ENCODE peak calls at places on chromosomes 16 and 17, in ten cellular contexts. One of them, this sample, is unnamed.
A peak's percentile ranks its signal among the peaks of the same experiment; 100 is the strongest.

GRCh38 chr17:60165223-60165622 is 15.4 kb downstream of the CA4 start:
- DNase-seq in fibroblast of the aortic adventitia: no peak
- DNase-seq in ACHN: no peak
- DNase-seq in CD4-positive, CD25-positive, alpha-beta regulatory T cell: no peak
- DNase-seq in T-helper 1 cell: no peak
- DNase-seq in H9: no peak
- DNase-seq in nephron progenitor cell: no peak
- DNase-seq in central memory CD4-positive, alpha-beta T cell: no peak
- DNase-seq in SHP77: no peak
- DNase-seq in activated T-cell treated with anti-CD3 and anti-CD28 coated beads, Interleukin-2, amount 50 U/mL, for 72 hours: no peak
- DNase-seq in this sample: no peak

GRCh38 chr16:58086381-58087208 is 42.6 kb downstream of the CFAP20 start:
- DNase-seq in fibroblast of the aortic adventitia: no peak
- DNase-seq in ACHN: no peak
- DNase-seq in CD4-positive, CD25-positive, alpha-beta regulatory T cell: no peak
- DNase-seq in T-helper 1 cell: no peak
- DNase-seq in H9: no peak
- DNase-seq in nephron progenitor cell: no peak
- DNase-seq in central memory CD4-positive, alpha-beta T cell: no peak
- DNase-seq in SHP77: peak; percentile 34
- DNase-seq in activated T-cell treated with anti-CD3 and anti-CD28 coated beads, Interleukin-2, amount 50 U/mL, for 72 hours: no peak
- DNase-seq in this sample: peak; percentile 75

GRCh38 chr16:3009568-3010390 is 2.9 kb upstream of the CLDN9 start:
- DNase-seq in fibroblast of the aortic adventitia: no peak
- DNase-seq in ACHN: no peak
- DNase-seq in CD4-positive, CD25-positive, alpha-beta regulatory T cell: no peak
- DNase-seq in T-helper 1 cell: no peak
- DNase-seq in H9: peak; percentile 97
- DNase-seq in nephron progenitor cell: peak; percentile 65
- DNase-seq in central memory CD4-positive, alpha-beta T cell: no peak
- DNase-seq in SHP77: no peak
- DNase-seq in activated T-cell treated with anti-CD3 and anti-CD28 coated beads, Interleukin-2, amount 50 U/mL, for 72 hours: no peak
- DNase-seq in this sample: no peak

GRCh38 chr16:52963471-52963870 is 89.2 kb downstream of the CHD9NB start:
- DNase-seq in fibroblast of the aortic adventitia: no peak
- DNase-seq in ACHN: no peak
- DNase-seq in CD4-positive, CD25-positive, alpha-beta regulatory T cell: no peak
- DNase-seq in T-helper 1 cell: no peak
- DNase-seq in H9: no peak
- DNase-seq in nephron progenitor cell: no peak
- DNase-seq in central memory CD4-positive, alpha-beta T cell: no peak
- DNase-seq in SHP77: no peak
- DNase-seq in activated T-cell treated with anti-CD3 and anti-CD28 coated beads, Interleukin-2, amount 50 U/mL, for 72 hours: no peak
- DNase-seq in this sample: no peak

GRCh38 chr17:6712058-6712853 is 913 bp downstream of the SLC13A5 start:
- DNase-seq in fibroblast of the aortic adventitia: peak; percentile 19
- DNase-seq in ACHN: no peak
- DNase-seq in CD4-positive, CD25-positive, alpha-beta regulatory T cell: no peak
- DNase-seq in T-helper 1 cell: no peak
- DNase-seq in H9: peak; percentile 89
- DNase-seq in nephron progenitor cell: peak; percentile 44
- DNase-seq in central memory CD4-positive, alpha-beta T cell: no peak
- DNase-seq in SHP77: no peak
- DNase-seq in activated T-cell treated with anti-CD3 and anti-CD28 coated beads, Interleukin-2, amount 50 U/mL, for 72 hours: no peak
- DNase-seq in this sample: no peak

GRCh38 chr17:21352981-21353265 is 23.2 kb upstream of the KCNJ12 start:
- DNase-seq in fibroblast of the aortic adventitia: no peak
- DNase-seq in ACHN: no peak
- DNase-seq in CD4-positive, CD25-positive, alpha-beta regulatory T cell: no peak
- DNase-seq in T-helper 1 cell: no peak
- DNase-seq in H9: no peak
- DNase-seq in nephron progenitor cell: no peak
- DNase-seq in central memory CD4-positive, alpha-beta T cell: no peak
- DNase-seq in SHP77: no peak
- DNase-seq in activated T-cell treated with anti-CD3 and anti-CD28 coated beads, Interleukin-2, amount 50 U/mL, for 72 hours: no peak
- DNase-seq in this sample: no peak

GRCh38 chr16:15837761-15838160 is 19.1 kb downstream of the MYH11 start:
- DNase-seq in fibroblast of the aortic adventitia: no peak
- DNase-seq in ACHN: no peak
- DNase-seq in CD4-positive, CD25-positive, alpha-beta regulatory T cell: no peak
- DNase-seq in T-helper 1 cell: no peak
- DNase-seq in H9: no peak
- DNase-seq in nephron progenitor cell: no peak
- DNase-seq in central memory CD4-positive, alpha-beta T cell: no peak
- DNase-seq in SHP77: no peak
- DNase-seq in activated T-cell treated with anti-CD3 and anti-CD28 coated beads, Interleukin-2, amount 50 U/mL, for 72 hours: no peak
- DNase-seq in this sample: no peak

GRCh38 chr16:555528-556478 is 4.4 kb upstream of the PRR35 start:
- DNase-seq in fibroblast of the aortic adventitia: no peak
- DNase-seq in ACHN: peak; percentile 15
- DNase-seq in CD4-positive, CD25-positive, alpha-beta regulatory T cell: no peak
- DNase-seq in T-helper 1 cell: no peak
- DNase-seq in H9: no peak
- DNase-seq in nephron progenitor cell: peak; percentile 35
- DNase-seq in central memory CD4-positive, alpha-beta T cell: no peak
- DNase-seq in SHP77: no peak
- DNase-seq in activated T-cell treated with anti-CD3 and anti-CD28 coated beads, Interleukin-2, amount 50 U/mL, for 72 hours: no peak
- DNase-seq in this sample: no peak

GRCh38 chr16:30748634-30749445 is 615 bp downstream of the PHKG2 start:
- DNase-seq in fibroblast of the aortic adventitia: peak; percentile 24
- DNase-seq in ACHN: peak; percentile 59
- DNase-seq in CD4-positive, CD25-positive, alpha-beta regulatory T cell: peak; percentile 32
- DNase-seq in T-helper 1 cell: no peak
- DNase-seq in H9: peak; percentile 57
- DNase-seq in nephron progenitor cell: peak; percentile 61
- DNase-seq in central memory CD4-positive, alpha-beta T cell: no peak
- DNase-seq in SHP77: no peak
- DNase-seq in activated T-cell treated with anti-CD3 and anti-CD28 coated beads, Interleukin-2, amount 50 U/mL, for 72 hours: peak; percentile 49
- DNase-seq in this sample: no peak

GRCh38 chr17:9646556-9646905 is 1.2 kb downstream of the USP43 start:
- DNase-seq in fibroblast of the aortic adventitia: no peak
- DNase-seq in ACHN: peak; percentile 9
- DNase-seq in CD4-positive, CD25-positive, alpha-beta regulatory T cell: no peak
- DNase-seq in T-helper 1 cell: no peak
- DNase-seq in H9: no peak
- DNase-seq in nephron progenitor cell: no peak
- DNase-seq in central memory CD4-positive, alpha-beta T cell: no peak
- DNase-seq in SHP77: no peak
- DNase-seq in activated T-cell treated with anti-CD3 and anti-CD28 coated beads, Interleukin-2, amount 50 U/mL, for 72 hours: no peak
- DNase-seq in this sample: no peak

GRCh38 chr17:65243838-65244237 is 106.7 kb downstream of the RGS9 start:
- DNase-seq in fibroblast of the aortic adventitia: peak; percentile 70
- DNase-seq in ACHN: no peak
- DNase-seq in CD4-positive, CD25-positive, alpha-beta regulatory T cell: no peak
- DNase-seq in T-helper 1 cell: no peak
- DNase-seq in H9: peak; percentile 69
- DNase-seq in nephron progenitor cell: no peak
- DNase-seq in central memory CD4-positive, alpha-beta T cell: peak; percentile 10
- DNase-seq in SHP77: no peak
- DNase-seq in activated T-cell treated with anti-CD3 and anti-CD28 coated beads, Interleukin-2, amount 50 U/mL, for 72 hours: no peak
- DNase-seq in this sample: peak; percentile 28

GRCh38 chr17:63830278-63830677 is 2.8 kb upstream of the FTSJ3 start:
- DNase-seq in fibroblast of the aortic adventitia: no peak
- DNase-seq in ACHN: no peak
- DNase-seq in CD4-positive, CD25-positive, alpha-beta regulatory T cell: no peak
- DNase-seq in T-helper 1 cell: no peak
- DNase-seq in H9: no peak
- DNase-seq in nephron progenitor cell: no peak
- DNase-seq in central memory CD4-positive, alpha-beta T cell: no peak
- DNase-seq in SHP77: no peak
- DNase-seq in activated T-cell treated with anti-CD3 and anti-CD28 coated beads, Interleukin-2, amount 50 U/mL, for 72 hours: no peak
- DNase-seq in this sample: no peak

GRCh38 chr17:42944211-42944610 is 20.0 kb downstream of the AARSD1 start:
- DNase-seq in fibroblast of the aortic adventitia: peak; percentile 45
- DNase-seq in ACHN: no peak
- DNase-seq in CD4-positive, CD25-positive, alpha-beta regulatory T cell: no peak
- DNase-seq in T-helper 1 cell: no peak
- DNase-seq in H9: no peak
- DNase-seq in nephron progenitor cell: no peak
- DNase-seq in central memory CD4-positive, alpha-beta T cell: no peak
- DNase-seq in SHP77: no peak
- DNase-seq in activated T-cell treated with anti-CD3 and anti-CD28 coated beads, Interleukin-2, amount 50 U/mL, for 72 hours: no peak
- DNase-seq in this sample: no peak

GRCh38 chr17:62644487-62645173 is 17.2 kb downstream of the MRC2 start:
- DNase-seq in fibroblast of the aortic adventitia: no peak
- DNase-seq in ACHN: no peak
- DNase-seq in CD4-positive, CD25-positive, alpha-beta regulatory T cell: no peak
- DNase-seq in T-helper 1 cell: no peak
- DNase-seq in H9: peak; percentile 91
- DNase-seq in nephron progenitor cell: no peak
- DNase-seq in central memory CD4-positive, alpha-beta T cell: no peak
- DNase-seq in SHP77: peak; percentile 95
- DNase-seq in activated T-cell treated with anti-CD3 and anti-CD28 coated beads, Interleukin-2, amount 50 U/mL, for 72 hours: no peak
- DNase-seq in this sample: no peak

GRCh38 chr17:78236362-78237127 is 5.1 kb downstream of the TMEM235 start:
- DNase-seq in fibroblast of the aortic adventitia: no peak
- DNase-seq in ACHN: no peak
- DNase-seq in CD4-positive, CD25-positive, alpha-beta regulatory T cell: no peak
- DNase-seq in T-helper 1 cell: no peak
- DNase-seq in H9: no peak
- DNase-seq in nephron progenitor cell: no peak
- DNase-seq in central memory CD4-positive, alpha-beta T cell: no peak
- DNase-seq in SHP77: no peak
- DNase-seq in activated T-cell treated with anti-CD3 and anti-CD28 coated beads, Interleukin-2, amount 50 U/mL, for 72 hours: no peak
- DNase-seq in this sample: no peak

GRCh38 chr17:58183514-58183913 is 9.0 kb upstream of the EPX start:
- DNase-seq in fibroblast of the aortic adventitia: no peak
- DNase-seq in ACHN: no peak
- DNase-seq in CD4-positive, CD25-positive, alpha-beta regulatory T cell: no peak
- DNase-seq in T-helper 1 cell: no peak
- DNase-seq in H9: no peak
- DNase-seq in nephron progenitor cell: no peak
- DNase-seq in central memory CD4-positive, alpha-beta T cell: no peak
- DNase-seq in SHP77: no peak
- DNase-seq in activated T-cell treated with anti-CD3 and anti-CD28 coated beads, Interleukin-2, amount 50 U/mL, for 72 hours: no peak
- DNase-seq in this sample: no peak

GRCh38 chr16:57349212-57350031 is 9.2 kb upstream of the CCL22 start:
- DNase-seq in fibroblast of the aortic adventitia: no peak
- DNase-seq in ACHN: no peak
- DNase-seq in CD4-positive, CD25-positive, alpha-beta regulatory T cell: no peak
- DNase-seq in T-helper 1 cell: no peak
- DNase-seq in H9: no peak
- DNase-seq in nephron progenitor cell: no peak
- DNase-seq in central memory CD4-positive, alpha-beta T cell: no peak
- DNase-seq in SHP77: no peak
- DNase-seq in activated T-cell treated with anti-CD3 and anti-CD28 coated beads, Interleukin-2, amount 50 U/mL, for 72 hours: peak; percentile 39
- DNase-seq in this sample: no peak

GRCh38 chr17:27538156-27538955 is 82.1 kb downstream of the KSR1 start:
- DNase-seq in fibroblast of the aortic adventitia: no peak
- DNase-seq in ACHN: no peak
- DNase-seq in CD4-positive, CD25-positive, alpha-beta regulatory T cell: no peak
- DNase-seq in T-helper 1 cell: no peak
- DNase-seq in H9: no peak
- DNase-seq in nephron progenitor cell: no peak
- DNase-seq in central memory CD4-positive, alpha-beta T cell: no peak
- DNase-seq in SHP77: no peak
- DNase-seq in activated T-cell treated with anti-CD3 and anti-CD28 coated beads, Interleukin-2, amount 50 U/mL, for 72 hours: no peak
- DNase-seq in this sample: no peak

GRCh38 chr17:7704601-7705268 is at the start of gene EFNB3:
- DNase-seq in fibroblast of the aortic adventitia: peak; percentile 36
- DNase-seq in ACHN: peak; percentile 65
- DNase-seq in CD4-positive, CD25-positive, alpha-beta regulatory T cell: no peak
- DNase-seq in T-helper 1 cell: no peak
- DNase-seq in H9: peak; percentile 91
- DNase-seq in nephron progenitor cell: peak; percentile 82
- DNase-seq in central memory CD4-positive, alpha-beta T cell: no peak
- DNase-seq in SHP77: peak; percentile 65
- DNase-seq in activated T-cell treated with anti-CD3 and anti-CD28 coated beads, Interleukin-2, amount 50 U/mL, for 72 hours: no peak
- DNase-seq in this sample: no peak

GRCh38 chr16:46607529-46607928 is 13.7 kb downstream of the SHCBP1 start:
- DNase-seq in fibroblast of the aortic adventitia: peak; percentile 85
- DNase-seq in ACHN: peak; percentile 76
- DNase-seq in CD4-positive, CD25-positive, alpha-beta regulatory T cell: no peak
- DNase-seq in T-helper 1 cell: no peak
- DNase-seq in H9: no peak
- DNase-seq in nephron progenitor cell: no peak
- DNase-seq in central memory CD4-positive, alpha-beta T cell: no peak
- DNase-seq in SHP77: peak; percentile 31
- DNase-seq in activated T-cell treated with anti-CD3 and anti-CD28 coated beads, Interleukin-2, amount 50 U/mL, for 72 hours: no peak
- DNase-seq in this sample: no peak

GRCh38 chr16:80623376-80623775 is 82.6 kb downstream of the DYNLRB2 start:
- DNase-seq in fibroblast of the aortic adventitia: peak; percentile 51
- DNase-seq in ACHN: no peak
- DNase-seq in CD4-positive, CD25-positive, alpha-beta regulatory T cell: no peak
- DNase-seq in T-helper 1 cell: no peak
- DNase-seq in H9: no peak
- DNase-seq in nephron progenitor cell: no peak
- DNase-seq in central memory CD4-positive, alpha-beta T cell: no peak
- DNase-seq in SHP77: no peak
- DNase-seq in activated T-cell treated with anti-CD3 and anti-CD28 coated beads, Interleukin-2, amount 50 U/mL, for 72 hours: no peak
- DNase-seq in this sample: no peak

GRCh38 chr16:68073902-68074760 is 11.0 kb upstream of the NFATC3 start:
- DNase-seq in fibroblast of the aortic adventitia: no peak
- DNase-seq in ACHN: no peak
- DNase-seq in CD4-positive, CD25-positive, alpha-beta regulatory T cell: no peak
- DNase-seq in T-helper 1 cell: no peak
- DNase-seq in H9: no peak
- DNase-seq in nephron progenitor cell: no peak
- DNase-seq in central memory CD4-positive, alpha-beta T cell: no peak
- DNase-seq in SHP77: no peak
- DNase-seq in activated T-cell treated with anti-CD3 and anti-CD28 coated beads, Interleukin-2, amount 50 U/mL, for 72 hours: no peak
- DNase-seq in this sample: no peak

GRCh38 chr17:81429353-81429774 is 34.1 kb downstream of the BAHCC1 start:
- DNase-seq in fibroblast of the aortic adventitia: peak; percentile 72
- DNase-seq in ACHN: peak; percentile 86
- DNase-seq in CD4-positive, CD25-positive, alpha-beta regulatory T cell: no peak
- DNase-seq in T-helper 1 cell: no peak
- DNase-seq in H9: no peak
- DNase-seq in nephron progenitor cell: no peak
- DNase-seq in central memory CD4-positive, alpha-beta T cell: no peak
- DNase-seq in SHP77: peak; percentile 52
- DNase-seq in activated T-cell treated with anti-CD3 and anti-CD28 coated beads, Interleukin-2, amount 50 U/mL, for 72 hours: no peak
- DNase-seq in this sample: peak; percentile 87

GRCh38 chr16:88390760-88391496 is 8.2 kb downstream of the ZNF469 start:
- DNase-seq in fibroblast of the aortic adventitia: no peak
- DNase-seq in ACHN: no peak
- DNase-seq in CD4-positive, CD25-positive, alpha-beta regulatory T cell: no peak
- DNase-seq in T-helper 1 cell: no peak
- DNase-seq in H9: no peak
- DNase-seq in nephron progenitor cell: no peak
- DNase-seq in central memory CD4-positive, alpha-beta T cell: no peak
- DNase-seq in SHP77: no peak
- DNase-seq in activated T-cell treated with anti-CD3 and anti-CD28 coated beads, Interleukin-2, amount 50 U/mL, for 72 hours: no peak
- DNase-seq in this sample: no peak

GRCh38 chr17:70808596-70808995 is 639.3 kb downstream of the KCNJ2 start:
- DNase-seq in fibroblast of the aortic adventitia: no peak
- DNase-seq in ACHN: peak; percentile 21
- DNase-seq in CD4-positive, CD25-positive, alpha-beta regulatory T cell: no peak
- DNase-seq in T-helper 1 cell: no peak
- DNase-seq in H9: peak; percentile 37
- DNase-seq in nephron progenitor cell: no peak
- DNase-seq in central memory CD4-positive, alpha-beta T cell: no peak
- DNase-seq in SHP77: no peak
- DNase-seq in activated T-cell treated with anti-CD3 and anti-CD28 coated beads, Interleukin-2, amount 50 U/mL, for 72 hours: no peak
- DNase-seq in this sample: no peak

This sample was measured in NCI-H774.